ENCODE peak calls at places on chromosomes 6 and 20, in eight cellular contexts. One of them, this sample, is unnamed.
A peak's percentile ranks its signal among the peaks of the same experiment; 100 is the strongest.

GRCh38 chr6:158869010-158869603 is 49.9 kb upstream of the EZR start:
- DNase-seq in cardiac fibroblast: no peak
- DNase-seq in body of pancreas: peak; percentile 74
- DNase-seq in stomach: no peak
- DNase-seq in dorsolateral prefrontal cortex: no peak
- DNase-seq in cardiac muscle cell: no peak
- DNase-seq in AG09319: no peak
- DNase-seq in heart right ventricle: no peak
- DNase-seq in this sample: no peak

GRCh38 chr6:105985816-105986632 is 100.1 kb upstream of the PRDM1 start:
- DNase-seq in cardiac fibroblast: peak; percentile 27
- DNase-seq in body of pancreas: no peak
- DNase-seq in stomach: no peak
- DNase-seq in dorsolateral prefrontal cortex: no peak
- DNase-seq in cardiac muscle cell: peak; percentile 51
- DNase-seq in AG09319: no peak
- DNase-seq in heart right ventricle: no peak
- DNase-seq in this sample: no peak

GRCh38 chr6:161274488-161274858 is 612 bp upstream of the AGPAT4 start:
- DNase-seq in cardiac fibroblast: no peak
- DNase-seq in body of pancreas: no peak
- DNase-seq in stomach: no peak
- DNase-seq in dorsolateral prefrontal cortex: no peak
- DNase-seq in cardiac muscle cell: no peak
- DNase-seq in AG09319: no peak
- DNase-seq in heart right ventricle: no peak
- DNase-seq in this sample: no peak

GRCh38 chr6:36727491-36728021 is 29.9 kb downstream of the RAB44 start:
- DNase-seq in cardiac fibroblast: peak; percentile 23
- DNase-seq in body of pancreas: no peak
- DNase-seq in stomach: no peak
- DNase-seq in dorsolateral prefrontal cortex: no peak
- DNase-seq in cardiac muscle cell: no peak
- DNase-seq in AG09319: no peak
- DNase-seq in heart right ventricle: peak; percentile 2
- DNase-seq in this sample: no peak

GRCh38 chr20:58241766-58242465 is 13.5 kb upstream of the ANKRD60 start:
- DNase-seq in cardiac fibroblast: no peak
- DNase-seq in body of pancreas: no peak
- DNase-seq in stomach: no peak
- DNase-seq in dorsolateral prefrontal cortex: no peak
- DNase-seq in cardiac muscle cell: no peak
- DNase-seq in AG09319: no peak
- DNase-seq in heart right ventricle: no peak
- DNase-seq in this sample: no peak

GRCh38 chr6:53960311-53960710 is 150.9 kb upstream of the MLIP start:
- DNase-seq in cardiac fibroblast: no peak
- DNase-seq in body of pancreas: no peak
- DNase-seq in stomach: no peak
- DNase-seq in dorsolateral prefrontal cortex: no peak
- DNase-seq in cardiac muscle cell: no peak
- DNase-seq in AG09319: no peak
- DNase-seq in heart right ventricle: no peak
- DNase-seq in this sample: no peak

GRCh38 chr20:22744341-22745193 is 160.2 kb upstream of the FOXA2 start:
- DNase-seq in cardiac fibroblast: no peak
- DNase-seq in body of pancreas: no peak
- DNase-seq in stomach: no peak
- DNase-seq in dorsolateral prefrontal cortex: no peak
- DNase-seq in cardiac muscle cell: no peak
- DNase-seq in AG09319: no peak
- DNase-seq in heart right ventricle: no peak
- DNase-seq in this sample: no peak

GRCh38 chr6:24501914-24502313 is 7.1 kb downstream of the ALDH5A1 start:
- DNase-seq in cardiac fibroblast: no peak
- DNase-seq in body of pancreas: no peak
- DNase-seq in stomach: no peak
- DNase-seq in dorsolateral prefrontal cortex: no peak
- DNase-seq in cardiac muscle cell: no peak
- DNase-seq in AG09319: no peak
- DNase-seq in heart right ventricle: no peak
- DNase-seq in this sample: no peak

GRCh38 chr6:80280258-80281010 is 174.0 kb downstream of the BCKDHB start:
- DNase-seq in cardiac fibroblast: peak; percentile 71
- DNase-seq in body of pancreas: no peak
- DNase-seq in stomach: no peak
- DNase-seq in dorsolateral prefrontal cortex: no peak
- DNase-seq in cardiac muscle cell: no peak
- DNase-seq in AG09319: no peak
- DNase-seq in heart right ventricle: no peak
- DNase-seq in this sample: no peak

GRCh38 chr20:25032478-25033183 is 25.3 kb downstream of the ACSS1 start:
- DNase-seq in cardiac fibroblast: no peak
- DNase-seq in body of pancreas: peak; percentile 67
- DNase-seq in stomach: peak; percentile 71
- DNase-seq in dorsolateral prefrontal cortex: peak; percentile 95
- DNase-seq in cardiac muscle cell: no peak
- DNase-seq in AG09319: no peak
- DNase-seq in heart right ventricle: peak; percentile 72
- DNase-seq in this sample: no peak

GRCh38 chr6:21189721-21190120 is 403.8 kb upstream of the SOX4 start:
- DNase-seq in cardiac fibroblast: no peak
- DNase-seq in body of pancreas: no peak
- DNase-seq in stomach: no peak
- DNase-seq in dorsolateral prefrontal cortex: no peak
- DNase-seq in cardiac muscle cell: no peak
- DNase-seq in AG09319: no peak
- DNase-seq in heart right ventricle: no peak
- DNase-seq in this sample: no peak

GRCh38 chr20:48298851-48299484 is 513.7 kb upstream of the SULF2 start:
- DNase-seq in cardiac fibroblast: peak; percentile 94
- DNase-seq in body of pancreas: peak; percentile 58
- DNase-seq in stomach: no peak
- DNase-seq in dorsolateral prefrontal cortex: no peak
- DNase-seq in cardiac muscle cell: no peak
- DNase-seq in AG09319: peak; percentile 76
- DNase-seq in heart right ventricle: peak; percentile 64
- DNase-seq in this sample: no peak

GRCh38 chr20:3614509-3614908 is 48.7 kb downstream of the GFRA4 start:
- DNase-seq in cardiac fibroblast: no peak
- DNase-seq in body of pancreas: no peak
- DNase-seq in stomach: no peak
- DNase-seq in dorsolateral prefrontal cortex: no peak
- DNase-seq in cardiac muscle cell: no peak
- DNase-seq in AG09319: no peak
- DNase-seq in heart right ventricle: no peak
- DNase-seq in this sample: no peak

GRCh38 chr6:138499303-138499991 is at the start of gene NHSL1:
- DNase-seq in cardiac fibroblast: no peak
- DNase-seq in body of pancreas: no peak
- DNase-seq in stomach: no peak
- DNase-seq in dorsolateral prefrontal cortex: no peak
- DNase-seq in cardiac muscle cell: peak; percentile 48
- DNase-seq in AG09319: peak; percentile 18
- DNase-seq in heart right ventricle: no peak
- DNase-seq in this sample: no peak

GRCh38 chr20:63708301-63709148 is 686 bp downstream of the ZGPAT start:
- DNase-seq in cardiac fibroblast: no peak
- DNase-seq in body of pancreas: peak; percentile 22
- DNase-seq in stomach: no peak
- DNase-seq in dorsolateral prefrontal cortex: peak; percentile 36
- DNase-seq in cardiac muscle cell: no peak
- DNase-seq in AG09319: no peak
- DNase-seq in heart right ventricle: no peak
- DNase-seq in this sample: peak; percentile 26

GRCh38 chr20:8963330-8963729 is 105.6 kb upstream of the PLCB4 start:
- DNase-seq in cardiac fibroblast: no peak
- DNase-seq in body of pancreas: no peak
- DNase-seq in stomach: no peak
- DNase-seq in dorsolateral prefrontal cortex: no peak
- DNase-seq in cardiac muscle cell: no peak
- DNase-seq in AG09319: no peak
- DNase-seq in heart right ventricle: no peak
- DNase-seq in this sample: no peak

GRCh38 chr20:42955713-42956112 is 234.0 kb downstream of the PTPRT start:
- DNase-seq in cardiac fibroblast: no peak
- DNase-seq in body of pancreas: no peak
- DNase-seq in stomach: no peak
- DNase-seq in dorsolateral prefrontal cortex: no peak
- DNase-seq in cardiac muscle cell: no peak
- DNase-seq in AG09319: no peak
- DNase-seq in heart right ventricle: no peak
- DNase-seq in this sample: no peak

GRCh38 chr6:111938710-111939109 is 65.5 kb upstream of the FYN start:
- DNase-seq in cardiac fibroblast: peak; percentile 83
- DNase-seq in body of pancreas: no peak
- DNase-seq in stomach: no peak
- DNase-seq in dorsolateral prefrontal cortex: no peak
- DNase-seq in cardiac muscle cell: no peak
- DNase-seq in AG09319: no peak
- DNase-seq in heart right ventricle: no peak
- DNase-seq in this sample: no peak

GRCh38 chr20:62666736-62667529 is 24.6 kb downstream of the SLCO4A1 start:
- DNase-seq in cardiac fibroblast: peak; percentile 43
- DNase-seq in body of pancreas: peak; percentile 75
- DNase-seq in stomach: peak; percentile 77
- DNase-seq in dorsolateral prefrontal cortex: no peak
- DNase-seq in cardiac muscle cell: no peak
- DNase-seq in AG09319: no peak
- DNase-seq in heart right ventricle: peak; percentile 74
- DNase-seq in this sample: no peak

GRCh38 chr20:17381701-17382100 is 149.5 kb downstream of the BFSP1 start:
- DNase-seq in cardiac fibroblast: no peak
- DNase-seq in body of pancreas: no peak
- DNase-seq in stomach: no peak
- DNase-seq in dorsolateral prefrontal cortex: no peak
- DNase-seq in cardiac muscle cell: no peak
- DNase-seq in AG09319: no peak
- DNase-seq in heart right ventricle: no peak
- DNase-seq in this sample: no peak

GRCh38 chr20:54062812-54063280 is 7.5 kb downstream of the BCAS1 start:
- DNase-seq in cardiac fibroblast: peak; percentile 62
- DNase-seq in body of pancreas: no peak
- DNase-seq in stomach: no peak
- DNase-seq in dorsolateral prefrontal cortex: no peak
- DNase-seq in cardiac muscle cell: peak; percentile 48
- DNase-seq in AG09319: no peak
- DNase-seq in heart right ventricle: no peak
- DNase-seq in this sample: no peak

GRCh38 chr6:106192824-106193223 is 106.7 kb downstream of the PRDM1 start:
- DNase-seq in cardiac fibroblast: peak; percentile 55
- DNase-seq in body of pancreas: no peak
- DNase-seq in stomach: no peak
- DNase-seq in dorsolateral prefrontal cortex: no peak
- DNase-seq in cardiac muscle cell: no peak
- DNase-seq in AG09319: no peak
- DNase-seq in heart right ventricle: no peak
- DNase-seq in this sample: no peak

GRCh38 chr20:44537993-44538392 is 16.1 kb upstream of the SERINC3 start:
- DNase-seq in cardiac fibroblast: peak; percentile 19
- DNase-seq in body of pancreas: no peak
- DNase-seq in stomach: no peak
- DNase-seq in dorsolateral prefrontal cortex: no peak
- DNase-seq in cardiac muscle cell: no peak
- DNase-seq in AG09319: no peak
- DNase-seq in heart right ventricle: no peak
- DNase-seq in this sample: no peak
- TF ChIP-seq CTCF in cardiac fibroblast: peak; percentile 18
- TF ChIP-seq CTCF in body of pancreas: no peak
- TF ChIP-seq CTCF in stomach: no peak
- TF ChIP-seq CTCF in dorsolateral prefrontal cortex: no peak
- TF ChIP-seq CTCF in cardiac muscle cell: no peak
- TF ChIP-seq CTCF in AG09319: peak; percentile 33
- TF ChIP-seq CTCF in heart right ventricle: peak; percentile 16
- TF ChIP-seq CTCF in this sample: no peak

DNA sequence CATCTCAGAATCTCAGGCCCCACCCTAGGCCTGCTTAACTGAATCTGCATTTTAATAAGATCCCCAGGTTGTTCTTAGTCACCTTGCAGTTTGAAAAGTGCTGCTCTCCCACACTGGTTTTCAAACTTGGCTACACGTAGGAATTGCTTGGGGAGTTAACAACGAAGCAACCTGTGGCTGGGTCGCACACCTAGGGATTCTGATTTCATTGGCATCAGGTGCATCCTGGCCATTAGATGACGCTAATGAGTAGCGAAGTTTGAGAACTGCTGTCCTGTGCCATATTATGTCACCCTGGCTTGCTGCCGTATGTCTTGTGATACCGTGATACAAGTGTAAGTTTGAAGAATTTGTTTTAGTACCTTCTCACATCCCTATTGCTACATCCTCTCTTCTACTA is 28.2 kb upstream of the FUCA2 start:
- DNase-seq in cardiac fibroblast: no peak
- DNase-seq in body of pancreas: no peak
- DNase-seq in stomach: no peak
- DNase-seq in dorsolateral prefrontal cortex: no peak
- DNase-seq in cardiac muscle cell: no peak
- DNase-seq in AG09319: no peak
- DNase-seq in heart right ventricle: no peak
- DNase-seq in this sample: no peak
- TF ChIP-seq CTCF in cardiac fibroblast: no peak
- TF ChIP-seq CTCF in body of pancreas: no peak
- TF ChIP-seq CTCF in stomach: no peak
- TF ChIP-seq CTCF in dorsolateral prefrontal cortex: no peak
- TF ChIP-seq CTCF in cardiac muscle cell: no peak
- TF ChIP-seq CTCF in AG09319: no peak
- TF ChIP-seq CTCF in heart right ventricle: no peak
- TF ChIP-seq CTCF in this sample: no peak

GRCh38 chr6:38688579-38689087 is 14.3 kb downstream of the GLO1 start:
- DNase-seq in cardiac fibroblast: no peak
- DNase-seq in body of pancreas: no peak
- DNase-seq in stomach: peak; percentile 38
- DNase-seq in dorsolateral prefrontal cortex: no peak
- DNase-seq in cardiac muscle cell: no peak
- DNase-seq in AG09319: no peak
- DNase-seq in heart right ventricle: no peak
- DNase-seq in this sample: no peak
- TF ChIP-seq CTCF in cardiac fibroblast: no peak
- TF ChIP-seq CTCF in body of pancreas: no peak
- TF ChIP-seq CTCF in stomach: no peak
- TF ChIP-seq CTCF in dorsolateral prefrontal cortex: no peak
- TF ChIP-seq CTCF in cardiac muscle cell: no peak
- TF ChIP-seq CTCF in AG09319: no peak
- TF ChIP-seq CTCF in heart right ventricle: no peak
- TF ChIP-seq CTCF in this sample: no peak

DNA sequence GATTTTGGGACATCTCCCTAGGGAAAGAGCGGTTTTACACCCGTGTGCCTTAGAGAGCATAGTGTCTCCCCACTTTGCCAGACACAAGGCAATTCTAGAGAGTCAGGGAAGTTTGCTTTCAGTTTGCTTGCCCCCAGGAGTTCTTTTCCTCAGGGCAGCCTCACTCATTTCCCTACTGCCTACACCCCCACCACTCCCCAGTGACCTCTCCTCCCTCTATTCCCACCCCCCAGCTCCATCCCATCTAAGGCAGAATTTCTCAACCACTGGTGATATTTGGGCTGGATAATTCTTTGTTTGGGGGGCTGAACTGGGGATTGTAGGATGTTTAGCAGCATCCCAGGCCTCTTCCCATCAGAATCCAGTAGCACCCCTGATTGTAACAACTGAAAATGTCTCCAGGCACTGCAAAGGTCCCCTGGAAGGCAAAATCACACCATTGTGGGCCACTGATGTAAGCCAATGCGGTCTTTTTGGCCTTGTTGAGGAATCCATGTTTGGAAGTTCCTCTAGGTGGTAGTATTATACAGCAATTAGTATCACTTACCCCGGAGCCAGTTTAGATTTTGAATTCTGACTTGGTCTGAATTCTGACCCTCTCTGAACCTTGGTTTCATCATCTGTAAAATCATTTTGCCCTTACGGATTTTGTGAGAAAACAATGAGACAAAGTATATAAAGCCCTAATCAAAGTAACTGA is 1.3 kb downstream of the EPPIN start:
- DNase-seq in cardiac fibroblast: peak; percentile 44
- DNase-seq in body of pancreas: no peak
- DNase-seq in stomach: no peak
- DNase-seq in dorsolateral prefrontal cortex: no peak
- DNase-seq in cardiac muscle cell: peak; percentile 41
- DNase-seq in AG09319: no peak
- DNase-seq in heart right ventricle: no peak
- DNase-seq in this sample: no peak
- TF ChIP-seq CTCF in cardiac fibroblast: peak; percentile 26
- TF ChIP-seq CTCF in body of pancreas: peak; percentile 25
- TF ChIP-seq CTCF in stomach: no peak
- TF ChIP-seq CTCF in dorsolateral prefrontal cortex: peak; percentile 64
- TF ChIP-seq CTCF in cardiac muscle cell: peak; percentile 40
- TF ChIP-seq CTCF in AG09319: peak; percentile 36
- TF ChIP-seq CTCF in heart right ventricle: peak; percentile 26
- TF ChIP-seq CTCF in this sample: peak; percentile 34

This sample was measured in endothelial cell.